ENCODE peak calls at places on chromosomes 16 and 17, in seven cellular contexts. S is ovary, P is A549, K is GM12878, L is H1, U is transverse colon, V is sigmoid colon. J is an unnamed sample.

GRCh38 chr17:1412185-1413110 is 12.4 kb upstream of the YWHAE start:
- DNase-seq in U (no peak), L (no peak), K (no peak), P (no peak), V (no peak), S (no peak), J (peak)

GRCh38 chr16:84096447-84097005 is 20.2 kb downstream of the MBTPS1 start:
- DNase-seq in L (no peak), U (peak), V (no peak), P (peak), S (no peak), K (no peak), J (peak)

GRCh38 chr17:17140590-17140980 is 65.5 kb downstream of the PLD6 start:
- DNase-seq in U (no peak), V (no peak), P (peak), S (no peak), L (no peak), K (no peak), J (no peak)

GRCh38 chr16:64475627-64476351 is 646.1 kb downstream of the CDH11 start:
- DNase-seq in U (no peak), L (no peak), S (no peak), V (no peak), K (no peak), P (no peak), J (no peak)

GRCh38 chr17:81043725-81044427 is 8.9 kb downstream of the BAIAP2 start:
- DNase-seq in U (no peak), P (peak), V (no peak), L (peak), S (no peak), K (no peak), J (peak)

GRCh38 chr17:33342025-33342424 is 48.9 kb upstream of the ASIC2 start:
- DNase-seq in U (no peak), S (no peak), V (no peak), P (no peak), L (no peak), K (no peak), J (no peak)

GRCh38 chr17:63987616-63988478 is 10.3 kb upstream of the PRR29 start:
- DNase-seq in K (no peak), L (no peak), U (no peak), S (no peak), V (no peak), P (no peak), J (no peak)

GRCh38 chr17:64183815-64184397 is 54.0 kb upstream of the ERN1 start:
- DNase-seq in L (no peak), P (no peak), K (no peak), S (no peak), V (no peak), U (no peak), J (no peak)

GRCh38 chr16:46746821-46747776 is 1.0 kb downstream of the MYLK3 start:
- DNase-seq in P (no peak), U (no peak), V (no peak), L (no peak), K (no peak), S (no peak), J (no peak)

GRCh38 chr17:48047113-48047740 is 932 bp upstream of the NFE2L1 start:
- DNase-seq in K (no peak), L (no peak), U (no peak), S (no peak), V (peak), P (peak), J (no peak)

GRCh38 chr17:17989081-17989480 is 16.4 kb downstream of the DRC3 start:
- DNase-seq in L (no peak), K (no peak), P (no peak), U (no peak), S (no peak), V (no peak), J (no peak)

GRCh38 chr16:4487955-4488481 is 11.8 kb downstream of the HMOX2 start:
- DNase-seq in V (no peak), P (no peak), L (no peak), S (no peak), K (no peak), U (no peak), J (peak)

GRCh38 chr17:35079547-35079946 is 16.0 kb upstream of the RFFL start:
- DNase-seq in U (no peak), P (peak), S (no peak), V (no peak), L (no peak), K (no peak), J (no peak)

GRCh38 chr17:39011907-39012468 is 44.8 kb upstream of the FBXO47 start:
- DNase-seq in K (no peak), P (no peak), L (peak), U (no peak), V (no peak), S (no peak), J (no peak)

GRCh38 chr17:1006054-1006453 is 9.1 kb downstream of the TIMM22 start:
- DNase-seq in S (no peak), P (no peak), U (peak), K (no peak), L (no peak), V (no peak), J (peak)

GRCh38 chr16:90048737-90049330 is 28.3 kb downstream of the PRDM7 start:
- DNase-seq in L (no peak), S (no peak), V (no peak), U (no peak), K (no peak), P (no peak), J (no peak)
- TF ChIP-seq CTCF in L (no peak), S (no peak), V (no peak), U (no peak), K (no peak), P (no peak), J (no peak)

DNA sequence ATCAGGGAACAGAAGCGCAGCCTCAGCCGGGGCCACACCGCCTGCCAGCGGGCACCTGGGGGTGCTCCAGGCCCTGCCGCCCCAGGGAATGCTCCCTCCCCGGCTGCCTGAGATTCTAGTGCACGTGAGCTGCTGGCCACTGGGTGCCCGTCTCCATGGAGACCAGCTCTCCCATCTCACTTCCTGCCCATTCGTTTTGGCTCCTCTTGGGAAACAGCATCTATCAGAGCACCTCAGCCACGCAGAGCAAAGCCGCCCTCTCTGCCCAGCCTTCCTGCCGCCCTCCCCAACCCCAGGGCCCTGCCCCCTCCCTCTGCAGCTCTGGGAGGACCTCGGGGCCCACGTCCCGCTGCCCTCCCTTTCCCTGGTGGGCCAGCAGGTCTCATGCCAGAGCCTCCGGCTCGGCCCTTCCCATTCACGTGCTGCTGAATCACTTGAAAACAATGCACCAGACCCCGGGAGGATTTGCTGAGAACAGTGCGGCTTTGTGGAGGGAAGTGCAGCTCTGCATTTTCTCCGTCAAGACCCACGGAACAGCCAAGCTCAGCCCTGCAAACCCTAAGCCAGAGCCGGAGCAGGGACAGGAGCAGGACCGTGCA is 19.4 kb downstream of the CEP295NL start:
- DNase-seq in S (peak), K (no peak), V (peak), U (peak), P (peak), L (no peak), J (peak)
- TF ChIP-seq EP300 in S (peak), K (no peak), V (no peak), U (no peak), P (no peak), L (no peak), J (no peak)

GRCh38 chr16:81449241-81449640 is 4.6 kb downstream of the CMIP start:
- DNase-seq in P (no peak), S (no peak), L (no peak), K (no peak), V (no peak), U (no peak), J (no peak)

GRCh38 chr16:81453091-81453728 is 8.6 kb downstream of the CMIP start:
- DNase-seq in S (no peak), K (no peak), P (no peak), U (no peak), V (no peak), L (no peak), J (no peak)

GRCh38 chr16:81449899-81450608 is 5.4 kb downstream of the CMIP start:
- DNase-seq in U (no peak), P (no peak), L (no peak), V (no peak), S (no peak), K (no peak), J (no peak)

GRCh38 chr16:81451753-81452680 is 7.4 kb downstream of the CMIP start:
- DNase-seq in U (peak), P (no peak), V (no peak), S (no peak), K (no peak), L (no peak), J (no peak)

DNA sequence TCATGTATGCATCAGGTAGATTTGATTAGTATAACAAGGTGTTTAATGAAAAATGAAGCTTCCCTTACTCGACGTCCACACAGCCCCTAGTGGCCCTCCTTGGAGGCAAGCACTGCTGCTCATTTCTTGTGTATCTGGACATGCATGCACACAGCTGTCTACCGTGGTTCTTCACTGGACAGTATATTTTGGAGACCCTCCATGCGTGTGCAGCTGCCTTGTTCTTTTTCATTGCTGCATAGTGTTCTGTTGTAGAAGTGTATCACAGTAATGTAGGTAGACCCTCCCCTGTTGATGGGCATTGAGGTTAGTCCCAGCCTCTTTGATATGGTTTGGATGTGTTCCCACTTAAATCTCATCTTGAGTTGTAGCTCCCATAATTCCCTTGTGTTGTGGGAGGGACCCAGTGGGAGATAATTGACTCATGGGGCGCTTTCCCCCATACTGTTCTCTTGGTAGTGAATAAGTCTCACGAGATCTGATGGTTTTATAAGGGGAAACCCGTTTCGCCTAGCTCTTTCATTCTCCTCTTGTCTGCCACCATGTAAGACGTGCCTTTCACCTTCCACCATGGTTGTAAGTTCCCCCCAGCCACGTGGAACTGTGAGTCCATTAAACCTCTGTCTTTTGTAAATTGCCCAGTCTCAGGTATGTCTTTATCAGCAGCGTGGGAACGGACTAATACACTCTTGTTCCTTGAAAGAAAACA is 6.3 kb downstream of the CMIP start:
- DNase-seq in K (no peak), P (no peak), S (no peak), L (no peak), U (no peak), V (no peak), J (no peak)
- TF ChIP-seq CTCF in K (peak), P (no peak), S (no peak), L (no peak), U (no peak), V (no peak), J (no peak)

GRCh38 chr17:43016216-43016615 is 6.0 kb downstream of the VAT1 start:
- DNase-seq in K (no peak), P (no peak), L (no peak), S (no peak), V (no peak), U (no peak), J (no peak)

GRCh38 chr17:43019418-43019817 is 2.8 kb downstream of the VAT1 start:
- DNase-seq in P (no peak), V (no peak), S (no peak), L (no peak), U (peak), K (no peak), J (no peak)

GRCh38 chr17:43018932-43019331 is 3.3 kb downstream of the VAT1 start:
- DNase-seq in K (no peak), P (no peak), L (no peak), S (no peak), V (no peak), U (no peak), J (no peak)

GRCh38 chr17:43020030-43020621 is 2.1 kb downstream of the VAT1 start:
- DNase-seq in K (no peak), S (no peak), L (no peak), P (no peak), V (no peak), U (no peak), J (no peak)

GRCh38 chr17:43018008-43018853 is 4.0 kb downstream of the VAT1 start:
- DNase-seq in P (peak), L (no peak), U (no peak), V (no peak), K (no peak), S (no peak), J (no peak)
- TF ChIP-seq EP300 in P (no peak), L (no peak), U (no peak), V (no peak), K (no peak), S (no peak), J (no peak)

GRCh38 chr16:87076950-87077749 is 240.0 kb downstream of the C16orf95 start:
- DNase-seq in V (peak), S (no peak), P (peak), K (no peak), U (peak), L (peak), J (peak)
- TF ChIP-seq CTCF in V (no peak), S (no peak), P (peak), K (peak), U (peak), L (peak), J (peak)